ENCODE peak calls at places on chromosome 13, in four cellular contexts. S, O, B and V are unnamed samples. For H3K36me3, the result is how much of the 10 kb centered on the place peaks cover.

GRCh38 chr13:43687038-43687437 is 99.7 kb downstream of the ENOX1 start:
- DNase-seq in B (no peak), O (no peak), S (no peak), V (no peak)

GRCh38 chr13:70960841-70961443 is 852.7 kb upstream of the KLHL1 start:
- DNase-seq in B (no peak), O (no peak), S (no peak), V (peak)

GRCh38 chr13:33261426-33262068 is 24.0 kb downstream of the STARD13 start:
- DNase-seq in O (no peak), S (no peak), B (no peak), V (no peak)

GRCh38 chr13:24053505-24054251 is 106.8 kb upstream of the SPATA13 start:
- DNase-seq in B (peak), O (peak), S (peak), V (peak)

GRCh38 chr13:49840266-49840665 is 47.8 kb upstream of the KPNA3 start:
- DNase-seq in S (peak), B (no peak), O (no peak), V (peak)

GRCh38 chr13:113077953-113078894 is 27.4 kb upstream of the F7 start:
- DNase-seq in O (no peak), B (no peak), S (no peak), V (peak)

GRCh38 chr13:97387487-97388353 is 46.2 kb upstream of the RAP2A start:
- DNase-seq in B (no peak), S (no peak), O (no peak), V (no peak)

GRCh38 chr13:21673592-21674270 is 2.9 kb downstream of the FGF9 start:
- DNase-seq in B (no peak), O (no peak), S (peak), V (peak)

GRCh38 chr13:48667136-48667535 is 13.4 kb downstream of the CYSLTR2 start:
- DNase-seq in O (no peak), S (no peak), B (no peak), V (no peak)

GRCh38 chr13:77637583-77637982 is 59.9 kb upstream of the SLAIN1 start:
- DNase-seq in B (no peak), O (no peak), S (no peak), V (no peak)

GRCh38 chr13:103133551-103133950 is 67.3 kb upstream of the SLC10A2 start:
- DNase-seq in B (no peak), O (no peak), S (no peak), V (no peak)

GRCh38 chr13:40261361-40261760 is 405.1 kb downstream of the FOXO1 start:
- DNase-seq in O (no peak), B (no peak), S (no peak), V (no peak)

GRCh38 chr13:90008707-90009149 is 1338.8 kb upstream of the MIR17HG start:
- DNase-seq in B (no peak), O (no peak), S (no peak), V (no peak)

GRCh38 chr13:25046274-25046984 is 49.5 kb upstream of the PABPC3 start:
- DNase-seq in O (no peak), S (no peak), B (no peak), V (no peak)

GRCh38 chr13:30810261-30810701 is 74.9 kb downstream of the ALOX5AP start:
- DNase-seq in B (no peak), O (peak), S (no peak), V (peak)

GRCh38 chr13:64925284-64925683 is 2304.9 kb downstream of the PCDH9 start:
- DNase-seq in S (no peak), B (no peak), O (no peak), V (no peak)

GRCh38 chr13:111341886-111342285 is 21.4 kb downstream of the TEX29 start:
- DNase-seq in B (no peak), O (no peak), S (no peak), V (no peak)

GRCh38 chr13:106612688-106613087 is 44.8 kb upstream of the ARGLU1 start:
- DNase-seq in B (peak), O (no peak), S (peak), V (peak)

GRCh38 chr13:112790735-112791641 is 101.2 kb downstream of the ATP11A start:
- DNase-seq in S (no peak), O (no peak), B (no peak), V (no peak)

GRCh38 chr13:109730832-109731335 is 55.5 kb downstream of the IRS2 start:
- DNase-seq in B (no peak), S (no peak), O (no peak), V (no peak)

GRCh38 chr13:42574011-42574410 is at the start of gene TNFSF11:
- DNase-seq in B (no peak), O (no peak), S (no peak), V (no peak)

GRCh38 chr13:80649274-80649673 is 308.3 kb upstream of the SPRY2 start:
- DNase-seq in S (no peak), B (no peak), O (no peak), V (no peak)
- TF ChIP-seq CTCF in S (no peak), B (no peak), O (no peak), V (no peak)

DNA sequence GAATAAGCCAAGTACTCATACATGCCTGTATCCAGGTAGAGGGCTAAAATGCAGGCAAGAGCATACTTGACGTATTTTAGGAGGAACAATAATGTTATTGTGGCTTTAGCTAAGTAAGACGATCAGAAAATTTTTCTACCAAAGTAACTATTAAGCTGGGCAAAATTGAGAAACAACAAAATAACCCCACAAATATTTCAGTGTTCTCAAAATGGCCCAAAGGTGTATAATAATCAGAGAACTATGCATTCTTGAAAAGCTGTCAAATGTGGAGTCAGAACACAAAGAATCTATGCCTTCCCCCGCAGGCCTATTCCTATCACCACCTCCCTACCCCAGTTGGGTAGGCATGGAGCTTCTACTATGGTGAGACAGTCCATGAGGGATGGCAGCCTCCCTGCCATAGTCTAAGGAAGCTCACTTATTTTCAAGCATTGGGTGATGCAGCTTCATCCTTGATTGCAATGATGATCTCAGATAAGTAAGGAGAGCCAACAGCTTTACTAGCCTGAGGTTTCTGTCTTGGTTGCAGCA is 1132.5 kb upstream of the SPRY2 start:
- DNase-seq in S (no peak), O (peak), B (no peak), V (no peak)
- H3K4me3 ChIP-seq in S (no peak), O (no peak), B (no peak), V (no peak)

GRCh38 chr13:114241918-114242317 is 7.2 kb downstream of the CDC16 start:
- DNase-seq in O (no peak), B (no peak), S (no peak), V (no peak)
- H3K36me3 ChIP-seq in O (under half), B (under half), S (under half), V (half or more)

GRCh38 chr13:100428966-100429365 is 159.6 kb downstream of the GGACT start:
- DNase-seq in O (no peak), B (no peak), S (no peak), V (no peak)

GRCh38 chr13:100433475-100433874 is 155.1 kb downstream of the GGACT start:
- DNase-seq in B (no peak), O (no peak), S (no peak), V (no peak)

GRCh38 chr13:100436099-100436498 is 152.5 kb downstream of the GGACT start:
- DNase-seq in S (no peak), O (no peak), B (no peak), V (no peak)

GRCh38 chr13:100434010-100434763 is 154.4 kb downstream of the GGACT start:
- DNase-seq in S (no peak), B (no peak), O (no peak), V (no peak)

DNA sequence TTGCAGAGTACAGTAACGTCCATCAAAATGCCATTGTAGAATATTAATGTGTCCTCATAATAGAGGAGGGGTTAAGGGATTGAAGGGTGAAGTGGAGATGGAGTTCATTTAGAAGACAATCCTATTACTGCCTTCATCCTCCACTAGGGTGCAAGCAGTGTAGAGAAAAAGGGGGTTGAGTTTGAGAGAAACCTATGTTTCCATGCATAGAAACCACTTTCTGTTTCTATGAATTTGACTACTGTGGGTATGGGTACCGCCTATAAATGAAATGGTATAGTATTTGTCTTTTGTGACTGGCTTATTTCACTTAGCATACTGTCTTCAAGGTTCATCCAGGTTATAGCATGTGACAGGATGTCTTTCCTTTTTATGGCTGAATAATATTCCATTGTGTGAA is 156.0 kb downstream of the GGACT start:
- DNase-seq in O (no peak), S (no peak), B (no peak), V (no peak)
- TF ChIP-seq CTCF in O (no peak), S (no peak), B (no peak), V (no peak)

DNA sequence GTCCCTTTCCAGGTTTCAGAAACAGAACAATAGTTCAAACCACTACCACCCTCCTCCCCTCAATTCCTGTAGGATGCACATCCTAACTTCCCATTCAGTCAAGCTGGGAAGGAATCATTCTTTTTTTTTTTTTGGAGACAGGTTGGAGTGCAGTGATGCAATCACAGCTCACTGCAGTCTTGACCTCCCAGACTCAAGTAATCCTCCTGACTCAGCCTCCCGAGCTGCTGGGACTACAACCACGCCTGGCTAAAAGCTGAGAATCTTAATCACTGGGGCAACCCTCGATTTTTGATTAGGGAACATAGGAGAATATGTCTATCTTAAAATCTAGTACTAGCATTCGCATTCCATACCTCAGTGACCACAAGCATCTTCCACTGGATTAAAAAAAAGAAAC is 146.2 kb downstream of the ABCC4 start:
- DNase-seq in B (no peak), S (no peak), O (no peak), V (no peak)
- H3K4me3 ChIP-seq in B (no peak), S (no peak), O (no peak), V (no peak)

DNA sequence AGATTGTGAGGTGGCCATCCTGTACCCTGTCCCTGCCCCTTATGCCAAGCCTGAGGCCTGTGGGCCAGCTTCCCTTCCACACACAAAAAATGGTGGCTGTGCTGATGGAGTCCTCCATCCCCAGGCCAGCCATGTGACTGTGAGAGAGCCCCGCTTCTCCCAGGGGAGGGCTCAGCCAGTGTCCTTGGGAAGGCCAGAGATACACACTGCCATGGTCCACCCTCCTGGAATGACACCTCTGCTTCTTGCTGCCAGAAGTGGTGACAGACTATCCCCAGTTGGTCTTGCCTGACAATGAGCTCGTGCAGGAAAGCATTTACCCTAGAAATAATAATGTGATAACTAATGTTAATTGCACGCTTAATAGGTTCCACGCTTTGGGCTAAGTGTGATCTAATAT is 38.0 kb downstream of the FAM124A start:
- DNase-seq in S (no peak), O (no peak), B (no peak), V (no peak)
- H3K36me3 ChIP-seq in S (under half), O (under half), B (under half), V (under half)

DNA sequence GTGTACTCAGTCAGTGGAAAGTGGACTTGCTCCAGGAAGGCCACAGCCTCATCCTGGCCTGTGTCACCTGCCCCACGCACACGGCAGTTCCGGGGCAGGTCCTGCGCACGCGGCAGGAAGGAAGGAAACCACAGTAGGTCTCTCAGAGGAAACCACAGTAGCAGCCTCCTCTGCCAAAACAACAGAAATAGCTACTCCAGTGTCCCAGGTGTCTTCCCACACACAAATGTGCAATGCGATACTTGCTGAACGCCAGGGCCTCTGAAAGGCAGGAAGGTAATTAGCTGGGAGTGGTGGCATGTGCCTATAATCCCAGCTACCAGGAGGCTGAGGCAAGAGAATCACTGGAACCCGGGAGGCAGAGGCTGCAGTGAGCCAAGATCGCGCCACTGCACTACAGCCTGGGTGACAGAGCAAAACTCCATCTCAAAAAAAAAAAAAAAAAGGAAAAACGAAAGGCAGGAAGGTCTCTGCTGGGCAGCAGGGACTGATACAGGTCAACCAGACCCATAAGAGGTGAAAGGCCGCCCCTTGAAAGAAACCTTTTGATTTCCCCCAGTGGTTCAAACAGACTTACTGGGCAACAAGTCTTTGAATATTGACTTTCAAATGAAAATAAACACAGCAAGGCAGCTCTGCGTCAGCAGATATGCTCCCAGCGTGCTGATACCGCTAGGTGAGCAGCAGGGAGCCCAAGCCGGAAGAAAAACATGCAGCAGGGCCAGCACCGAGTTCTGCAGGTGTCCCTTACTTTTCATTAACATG is 49.5 kb downstream of the CRYL1 start:
- DNase-seq in S (no peak), O (no peak), B (no peak), V (no peak)
- TF ChIP-seq CTCF in S (no peak), O (no peak), B (no peak), V (no peak)

GRCh38 chr13:101917475-101917810 is 465.0 kb downstream of the ITGBL1 start:
- DNase-seq in S (no peak), B (no peak), O (no peak), V (peak)
- H3K4me3 ChIP-seq in S (no peak), B (no peak), O (no peak), V (peak)